ENCODE peak calls at places on chromosomes 5 and 9, in five cellular contexts. K is SJSA1, R is esophagus muscularis mucosa, P is right atrium auricular region, W is left ventricle myocardium inferior. H is an unnamed sample.
A peak's percentile ranks its signal among the peaks of the same experiment; 100 is the strongest.

GRCh38 chr9:9498846-9499245 is 1114.0 kb downstream of the PTPRD start:
- DNase-seq in R (no peak), W (no peak), P (no peak), K (no peak), H (no peak)

GRCh38 chr5:160979356-160979755 is 127.3 kb upstream of the ATP10B start:
- DNase-seq in W (no peak), K (no peak), R (no peak), P (no peak), H (no peak)

GRCh38 chr5:18072600-18072999 is 438.3 kb downstream of the TAF11L14 start:
- DNase-seq in W (no peak), K (no peak), R (no peak), P (no peak), H (no peak)

GRCh38 chr9:107698779-107699564 is 209.4 kb upstream of the KLF4 start:
- DNase-seq in R (no peak), W (no peak), P (no peak), K (no peak), H (no peak)

GRCh38 chr9:132783006-132783405 is 95.1 kb downstream of the AK8 start:
- DNase-seq in R (no peak), W (no peak), P (no peak), K (no peak), H (no peak)

GRCh38 chr5:178548751-178549150 is 41.4 kb downstream of the COL23A1 start:
- DNase-seq in P (no peak), R (no peak), K (no peak), W (no peak), H (no peak)

GRCh38 chr5:157108961-157109360 is at the start of gene HAVCR2:
- DNase-seq in W (no peak), P (no peak), R (peak; percentile 92), K (no peak), H (peak; percentile 37)

GRCh38 chr9:128902351-128903078 is 18.3 kb upstream of the PHYHD1 start:
- DNase-seq in K (peak; percentile 41), W (peak; percentile 56), R (no peak), P (no peak), H (peak; percentile 77)

GRCh38 chr5:113166285-113166684 is 189.7 kb downstream of the DCP2 start:
- DNase-seq in K (no peak), R (no peak), W (no peak), P (no peak), H (no peak)

GRCh38 chr9:112086627-112087026 is 88.5 kb downstream of the SUSD1 start:
- DNase-seq in W (no peak), K (no peak), R (no peak), P (no peak), H (no peak)

GRCh38 chr5:116733995-116734716 is 159.5 kb upstream of the SEMA6A start:
- DNase-seq in K (no peak), P (no peak), W (peak; percentile 23), R (no peak), H (no peak)

GRCh38 chr9:75146229-75146628 is 57.9 kb downstream of the OSTF1 start:
- DNase-seq in K (no peak), R (no peak), P (no peak), W (no peak), H (no peak)

GRCh38 chr5:78813906-78814518 is 165.4 kb upstream of the LHFPL2 start:
- DNase-seq in R (no peak), W (no peak), K (no peak), P (no peak), H (no peak)

GRCh38 chr9:136297016-136297691 is 6.7 kb downstream of the CCDC187 start:
- DNase-seq in R (no peak), P (no peak), W (no peak), K (no peak), H (peak; percentile 65)

GRCh38 chr5:157324237-157324636 is 58.3 kb downstream of the CYFIP2 start:
- DNase-seq in K (no peak), P (no peak), R (no peak), W (no peak), H (no peak)

GRCh38 chr9:121773954-121774714 is 122.7 kb downstream of the DAB2IP start:
- DNase-seq in K (no peak), W (peak; percentile 11), R (no peak), P (no peak), H (no peak)

GRCh38 chr9:29349050-29349449 is 1775.8 kb upstream of the C9orf72 start:
- DNase-seq in K (no peak), W (no peak), P (no peak), R (no peak), H (no peak)

GRCh38 chr5:6633469-6634326 is 458 bp downstream of the SRD5A1 start:
- DNase-seq in P (peak; percentile 61), K (peak; percentile 65), W (no peak), R (no peak), H (peak; percentile 18)

GRCh38 chr5:73028991-73029540 is 73.2 kb downstream of the FCHO2 start:
- DNase-seq in K (no peak), R (no peak), P (no peak), W (no peak), H (no peak)

GRCh38 chr5:61245486-61245885 is 83.2 kb upstream of the SMIM15 start:
- DNase-seq in W (no peak), P (no peak), K (no peak), R (no peak), H (no peak)

GRCh38 chr5:32711693-32712462 is 757 bp downstream of the NPR3 start:
- DNase-seq in R (no peak), W (peak; percentile 50), K (no peak), P (no peak), H (no peak)

GRCh38 chr5:135454946-135455345 is 2.8 kb upstream of the TIFAB start:
- DNase-seq in W (no peak), K (no peak), P (no peak), R (no peak), H (no peak)

GRCh38 chr9:92717201-92718085 is 47.2 kb downstream of the BICD2 start:
- DNase-seq in W (no peak), P (peak; percentile 46), R (no peak), K (no peak), H (no peak)

GRCh38 chr5:16936150-16937022 is at the start of gene MYO10:
- DNase-seq in R (no peak), W (peak; percentile 80), P (peak; percentile 68), K (peak; percentile 93), H (peak; percentile 72)

GRCh38 chr5:93717162-93717561 is 24.2 kb downstream of the POU5F2 start:
- DNase-seq in K (peak; percentile 47), W (no peak), P (no peak), R (no peak), H (peak; percentile 80)

GRCh38 chr5:87398981-87399616 is 13.6 kb downstream of the CCNH start:
- DNase-seq in R (no peak), K (no peak), W (no peak), P (no peak), H (peak; percentile 64)

GRCh38 chr5:174300941-174301761 is 255.6 kb downstream of the NSG2 start:
- DNase-seq in P (peak; percentile 53), R (no peak), K (no peak), W (peak; percentile 39), H (no peak)

GRCh38 chr9:35476596-35476995 is 13.3 kb upstream of the RUSC2 start:
- DNase-seq in P (no peak), K (no peak), R (peak; percentile 21), W (no peak), H (no peak)

GRCh38 chr5:172042183-172042582 is 35.7 kb upstream of the FBXW11 start:
- DNase-seq in W (no peak), P (no peak), K (no peak), R (no peak), H (no peak)

GRCh38 chr5:24547127-24547526 is 97.7 kb downstream of the CDH10 start:
- DNase-seq in P (no peak), W (no peak), R (no peak), K (no peak), H (no peak)

DNA sequence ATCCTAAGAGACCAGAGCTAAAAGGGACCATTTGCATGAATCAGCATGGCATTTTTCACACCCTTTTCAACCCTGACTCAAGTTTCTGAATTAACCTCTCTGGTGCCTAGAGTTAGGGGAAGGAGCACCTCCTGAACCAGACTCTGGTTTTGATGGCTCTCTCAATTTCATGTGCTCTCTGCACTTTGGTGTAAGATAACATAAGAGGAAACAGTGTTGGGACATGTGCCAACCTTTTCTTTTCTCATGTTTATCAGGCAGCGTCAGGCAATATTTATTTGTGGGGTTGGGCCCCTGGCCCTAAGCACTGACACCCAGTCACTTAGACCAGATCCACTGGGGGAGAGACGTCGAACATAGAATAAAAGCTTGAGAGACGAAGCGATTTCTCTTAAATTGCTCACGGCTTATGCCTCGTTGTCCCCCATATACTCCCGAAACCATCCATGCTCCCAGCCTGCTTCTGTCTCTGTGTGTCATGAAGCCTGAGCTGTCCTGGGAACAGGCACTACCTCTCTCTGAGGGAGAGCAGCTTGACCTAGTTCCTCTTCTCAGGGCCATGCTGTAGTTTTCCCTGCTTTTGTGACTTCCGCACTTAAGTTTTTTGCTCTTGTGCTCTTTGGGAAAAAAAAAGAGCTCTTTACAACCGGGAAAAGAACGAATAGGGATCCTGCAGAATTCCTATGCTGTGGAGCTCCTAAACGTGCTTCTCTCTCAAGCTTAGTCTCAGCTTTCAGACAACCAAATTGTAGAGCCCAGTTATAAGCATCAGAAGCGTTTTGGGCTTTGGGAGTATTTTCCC is 195.7 kb downstream of the NR3C1 start:
- DNase-seq in W (no peak), P (no peak), R (no peak), K (no peak), H (peak; percentile 67)
- H3K4me3 ChIP-seq in W (no peak overlapping the region), P (no peak overlapping the region), R (no peak overlapping the region), K (no peak overlapping the region), H (no peak overlapping the region)

GRCh38 chr9:134361843-134362414 is 35.7 kb downstream of the RXRA start:
- DNase-seq in W (no peak), K (no peak), R (no peak), P (no peak), H (no peak)
- H3K4me1 ChIP-seq in W (peaks cover 99% of the 10 kb centered on the region), K (peaks cover 18% of the 10 kb centered on the region), R (peaks cover 99% of the 10 kb centered on the region), P (peaks cover 84% of the 10 kb centered on the region), H (peaks cover 21% of the 10 kb centered on the region)

GRCh38 chr9:101354143-101354764 is 30.6 kb downstream of the BAAT start:
- DNase-seq in P (no peak), K (no peak), R (no peak), W (no peak), H (peak; percentile 92)

GRCh38 chr9:101354765-101355708 is 29.8 kb downstream of the BAAT start:
- DNase-seq in P (no peak), K (no peak), R (no peak), W (no peak), H (peak; percentile 61)

GRCh38 chr9:101356619-101357018 is 28.2 kb downstream of the BAAT start:
- DNase-seq in R (no peak), W (no peak), K (no peak), P (no peak), H (no peak)

GRCh38 chr9:101352892-101353462 is 31.8 kb downstream of the BAAT start:
- DNase-seq in W (no peak), K (no peak), P (no peak), R (no peak), H (peak; percentile 67)

GRCh38 chr9:101353683-101354082 is 31.1 kb downstream of the BAAT start:
- DNase-seq in P (no peak), W (no peak), R (no peak), K (no peak), H (peak; percentile 1)
- H3K27ac ChIP-seq in P (no peak overlapping the region), W (no peak overlapping the region), R (no peak overlapping the region), K (no peak overlapping the region), H (no peak overlapping the region)

DNA sequence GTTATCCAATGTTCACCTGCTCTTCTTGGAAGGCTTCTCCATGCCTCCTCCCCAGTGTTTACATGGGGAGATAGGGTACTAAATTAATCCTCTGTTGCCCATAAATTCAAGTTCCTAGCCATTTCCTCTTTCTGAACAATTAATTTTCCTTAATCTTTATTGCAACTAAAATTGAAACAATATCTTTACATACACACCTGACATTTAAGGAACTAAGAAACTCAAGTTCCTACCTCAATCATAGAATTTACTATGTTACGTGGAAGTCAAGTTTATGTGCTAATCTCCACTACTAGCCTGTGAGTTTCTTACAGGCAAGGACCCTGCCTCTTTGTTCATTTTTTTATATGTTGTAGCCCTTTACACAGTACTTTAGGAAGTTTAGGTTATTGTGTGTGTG is 10.1 kb upstream of the ADRB2 start:
- DNase-seq in K (no peak), W (no peak), R (no peak), P (no peak), H (no peak)
- H3K4me3 ChIP-seq in K (no peak overlapping the region), W (no peak overlapping the region), R (no peak overlapping the region), P (no peak overlapping the region), H (no peak overlapping the region)

H was measured in small intestine.